ENCODE peak calls at places on chromosome X, in seven cellular contexts. N is anterior cingulate cortex, Y is EL, O is NCI-H524 treated with DMSO at 0.1 percent for 48 hours, T is activated gamma-delta T cell treated with Interleukin-2 at 50 U/mL for 16 hours, G is GM23248, P is NCI-H2081. V is an unnamed sample.

GRCh38 chrX:110316351-110317078 is 1.4 kb downstream of the AMMECR1 start:
- DNase-seq in N (no peak), Y (peak), O (no peak), T (no peak), G (peak), P (no peak), V (no peak)

GRCh38 chrX:3271485-3272186 is 74.8 kb downstream of the MXRA5 start:
- DNase-seq in N (no peak), Y (peak), O (no peak), T (no peak), G (peak), P (no peak), V (no peak)

GRCh38 chrX:319579-320125 is 1.1 kb upstream of the GTPBP6 start:
- DNase-seq in N (no peak), Y (no peak), O (no peak), T (no peak), G (peak), P (no peak), V (no peak)

GRCh38 chrX:150625875-150626274 is 57.5 kb downstream of the MTM1 start:
- DNase-seq in N (no peak), Y (no peak), O (no peak), T (no peak), G (no peak), P (no peak), V (no peak)

GRCh38 chrX:17656556-17656955 is 80.7 kb upstream of the SCML1 start:
- DNase-seq in N (no peak), Y (no peak), O (no peak), T (no peak), G (no peak), P (no peak), V (no peak)

GRCh38 chrX:3711331-3711917 is 2.0 kb downstream of the PRKX start:
- DNase-seq in N (no peak), Y (no peak), O (no peak), T (peak), G (no peak), P (peak), V (peak)

GRCh38 chrX:124347242-124347641 is 879 bp downstream of the SH2D1A start:
- DNase-seq in N (no peak), Y (no peak), O (no peak), T (no peak), G (no peak), P (no peak), V (no peak)

GRCh38 chrX:10168226-10168625 is 11.5 kb downstream of the CLCN4 start:
- DNase-seq in N (no peak), Y (no peak), O (no peak), T (no peak), G (no peak), P (no peak), V (no peak)

GRCh38 chrX:136115909-136116297 is 31.4 kb upstream of the FHL1 start:
- DNase-seq in N (no peak), Y (no peak), O (no peak), T (no peak), G (no peak), P (no peak), V (no peak)

GRCh38 chrX:148811236-148811635 is 310.8 kb downstream of the AFF2 start:
- DNase-seq in N (no peak), Y (no peak), O (no peak), T (no peak), G (peak), P (no peak), V (no peak)

GRCh38 chrX:63350551-63350950 is 581 bp downstream of the SPIN4 start:
- DNase-seq in N (peak), Y (peak), O (peak), T (no peak), G (peak), P (peak), V (no peak)

GRCh38 chrX:73940893-73941470 is 363.0 kb upstream of the ZCCHC13 start:
- DNase-seq in N (no peak), Y (no peak), O (no peak), T (no peak), G (no peak), P (no peak), V (no peak)

V was measured in T-helper 17 cell.